ENCODE peak calls at places on chromosomes 6 and 20, in eight cellular contexts. Q is iris pigment epithelial cell, H is GM20000, D is Peyer's patch, V is posterior cingulate gyrus, O is cardiac fibroblast, L is GM18507, C is ELR. B is an unnamed sample.
A peak's percentile ranks its signal among the peaks of the same experiment; 100 is the strongest.

GRCh38 chr6:146090474-146090873 is 61.6 kb downstream of the GRM1 start:
- DNase-seq in Q (peak; percentile 15), H (no peak), D (no peak), V (no peak), O (no peak), L (no peak), C (peak; percentile 6), B (peak; percentile 69)

GRCh38 chr6:156154896-156155295 is 622.3 kb upstream of the ARID1B start:
- DNase-seq in Q (peak; percentile 6), H (no peak), D (no peak), V (no peak), O (no peak), L (no peak), C (peak; percentile 2), B (no peak)

GRCh38 chr6:44263357-44264100 is 1.8 kb downstream of the NFKBIE start:
- DNase-seq in Q (peak; percentile 53), H (peak; percentile 76), D (peak; percentile 51), V (peak; percentile 58), O (peak; percentile 31), L (no peak), C (peak; percentile 68), B (peak; percentile 7)

GRCh38 chr20:46034039-46034438 is 5.0 kb downstream of the SLC12A5 start:
- DNase-seq in Q (no peak), H (no peak), D (no peak), V (peak; percentile 61), O (no peak), L (no peak), C (peak; percentile 58), B (no peak)

GRCh38 chr6:15622045-15622750 is 40.6 kb downstream of the DTNBP1 start:
- DNase-seq in Q (peak; percentile 41), H (no peak), D (no peak), V (no peak), O (peak; percentile 18), L (no peak), C (peak; percentile 35), B (no peak)

GRCh38 chr6:110629153-110629552 is 152.7 kb upstream of the SLC22A16 start:
- DNase-seq in Q (no peak), H (no peak), D (no peak), V (no peak), O (no peak), L (no peak), C (no peak), B (no peak)

GRCh38 chr6:41642960-41643898 is 5.0 kb downstream of the MDFI start:
- DNase-seq in Q (no peak), H (no peak), D (no peak), V (no peak), O (no peak), L (no peak), C (no peak), B (no peak)

GRCh38 chr6:66731310-66731709 is 1024.3 kb upstream of the EYS start:
- DNase-seq in Q (no peak), H (no peak), D (no peak), V (no peak), O (no peak), L (no peak), C (no peak), B (no peak)

GRCh38 chr20:62751551-62752150 is 43.0 kb downstream of the NTSR1 start:
- DNase-seq in Q (no peak), H (no peak), D (no peak), V (peak; percentile 73), O (no peak), L (no peak), C (no peak), B (no peak)

GRCh38 chr6:169253745-169254238 is at the start of gene THBS2:
- DNase-seq in Q (peak; percentile 97), H (no peak), D (no peak), V (peak; percentile 89), O (peak; percentile 98), L (no peak), C (peak; percentile 75), B (peak; percentile 83)

GRCh38 chr20:52280407-52280806 is 88.8 kb upstream of the ZFP64 start:
- DNase-seq in Q (no peak), H (no peak), D (no peak), V (no peak), O (no peak), L (no peak), C (no peak), B (no peak)

GRCh38 chr6:113995632-113996031 is 24.7 kb upstream of the HDAC2 start:
- DNase-seq in Q (peak; percentile 95), H (no peak), D (no peak), V (peak; percentile 97), O (peak; percentile 94), L (no peak), C (peak; percentile 95), B (peak; percentile 95)

GRCh38 chr6:57173886-57174510 is 1.9 kb downstream of the BAG2 start:
- DNase-seq in Q (peak; percentile 78), H (no peak), D (no peak), V (no peak), O (peak; percentile 70), L (no peak), C (peak; percentile 88), B (peak; percentile 86)

GRCh38 chr20:23702021-23702420 is 13.2 kb upstream of the CST4 start:
- DNase-seq in Q (peak; percentile 67), H (no peak), D (no peak), V (no peak), O (no peak), L (no peak), C (peak; percentile 50), B (no peak)

GRCh38 chr6:25278557-25278913 is 639 bp upstream of the CARMIL1 start:
- DNase-seq in Q (no peak), H (no peak), D (no peak), V (no peak), O (no peak), L (no peak), C (peak; percentile 44), B (no peak)

GRCh38 chr20:24303393-24303792 is 166.0 kb upstream of the SYNDIG1 start:
- DNase-seq in Q (no peak), H (no peak), D (no peak), V (peak; percentile 86), O (no peak), L (no peak), C (peak; percentile 27), B (no peak)

GRCh38 chr6:99151634-99152344 is 197.7 kb downstream of the FAXC start:
- DNase-seq in Q (peak; percentile 50), H (peak; percentile 63), D (no peak), V (peak; percentile 84), O (peak; percentile 8), L (peak; percentile 32), C (peak; percentile 53), B (peak; percentile 23)

GRCh38 chr20:6480328-6481030 is 287.0 kb upstream of the BMP2 start:
- DNase-seq in Q (no peak), H (no peak), D (no peak), V (no peak), O (no peak), L (no peak), C (no peak), B (peak; percentile 77)

GRCh38 chr6:166736606-166737005 is 109.6 kb upstream of the RPS6KA2 start:
- DNase-seq in Q (peak; percentile 58), H (no peak), D (no peak), V (no peak), O (peak; percentile 29), L (no peak), C (peak; percentile 66), B (peak; percentile 21)

GRCh38 chr6:73180718-73181619 is 44.3 kb downstream of the KHDC1L start:
- DNase-seq in Q (peak; percentile 80), H (peak; percentile 63), D (peak; percentile 39), V (peak; percentile 92), O (peak; percentile 86), L (peak; percentile 38), C (peak; percentile 85), B (peak; percentile 88)

GRCh38 chr20:36792422-36792821 is 18.9 kb upstream of the DSN1 start:
- DNase-seq in Q (peak; percentile 69), H (peak; percentile 73), D (no peak), V (peak; percentile 92), O (peak; percentile 74), L (no peak), C (peak; percentile 87), B (peak; percentile 76)

GRCh38 chr20:53773792-53774371 is 180.2 kb upstream of the ZNF217 start:
- DNase-seq in Q (peak; percentile 97), H (no peak), D (peak; percentile 3), V (no peak), O (peak; percentile 93), L (no peak), C (peak; percentile 100), B (peak; percentile 94)

GRCh38 chr20:31879143-31879987 is 8.9 kb downstream of the TTLL9 start:
- DNase-seq in Q (peak; percentile 96), H (peak; percentile 90), D (peak; percentile 95), V (peak; percentile 99), O (peak; percentile 97), L (peak; percentile 85), C (peak; percentile 99), B (peak; percentile 93)

GRCh38 chr6:167453082-167453446 is 128.2 kb downstream of the TTLL2 start:
- DNase-seq in Q (no peak), H (no peak), D (no peak), V (no peak), O (no peak), L (no peak), C (no peak), B (no peak)

GRCh38 chr20:48932375-48932941 is 10.9 kb downstream of the ARFGEF2 start:
- DNase-seq in Q (no peak), H (no peak), D (no peak), V (no peak), O (no peak), L (no peak), C (peak; percentile 88), B (no peak)

GRCh38 chr20:19996970-19997369 is 20.2 kb upstream of the NAA20 start:
- DNase-seq in Q (no peak), H (no peak), D (no peak), V (no peak), O (peak; percentile 41), L (no peak), C (no peak), B (no peak)

GRCh38 chr6:56040875-56041274 is 165.5 kb upstream of the BMP5 start:
- DNase-seq in Q (peak; percentile 76), H (no peak), D (no peak), V (no peak), O (peak; percentile 89), L (no peak), C (no peak), B (peak; percentile 65)

GRCh38 chr6:30964075-30964474 is 19.4 kb upstream of the MUC21 start:
- DNase-seq in Q (no peak), H (no peak), D (no peak), V (no peak), O (no peak), L (no peak), C (no peak), B (no peak)